ENCODE peak calls at places on chromosomes 11 and 22, in ten cellular contexts. One of them, this sample, is unnamed.

GRCh38 chr11:87967459-87967858 is 207.8 kb downstream of the RAB38 start:
- DNase-seq in GM06990: no peak
- DNase-seq in cardiac muscle cell: no peak
- DNase-seq in upper lobe of right lung: no peak
- DNase-seq in IMR-90: no peak
- DNase-seq in fibroblast of pulmonary artery: no peak
- DNase-seq in astrocyte of the spinal cord: no peak
- DNase-seq in epithelial cell of esophagus: no peak
- DNase-seq in kidney: no peak
- DNase-seq in AG04450: no peak
- DNase-seq in this sample: no peak

GRCh38 chr22:30390974-30391691 is 3.9 kb upstream of the RNF215 start:
- DNase-seq in GM06990: peak
- DNase-seq in fibroblast of pulmonary artery: peak
- DNase-seq in IMR-90: peak
- DNase-seq in cardiac muscle cell: peak
- DNase-seq in upper lobe of right lung: peak
- DNase-seq in epithelial cell of esophagus: peak
- DNase-seq in AG04450: peak
- DNase-seq in astrocyte of the spinal cord: peak
- DNase-seq in kidney: peak
- DNase-seq in this sample: peak

GRCh38 chr11:28739489-28740280 is 631.5 kb downstream of the METTL15 start:
- DNase-seq in astrocyte of the spinal cord: no peak
- DNase-seq in upper lobe of right lung: no peak
- DNase-seq in cardiac muscle cell: no peak
- DNase-seq in GM06990: no peak
- DNase-seq in fibroblast of pulmonary artery: no peak
- DNase-seq in IMR-90: no peak
- DNase-seq in AG04450: no peak
- DNase-seq in kidney: no peak
- DNase-seq in epithelial cell of esophagus: no peak
- DNase-seq in this sample: no peak

GRCh38 chr22:23715811-23716355 is 25.1 kb downstream of the RGL4 start:
- DNase-seq in astrocyte of the spinal cord: no peak
- DNase-seq in cardiac muscle cell: peak
- DNase-seq in fibroblast of pulmonary artery: peak
- DNase-seq in kidney: no peak
- DNase-seq in upper lobe of right lung: no peak
- DNase-seq in AG04450: no peak
- DNase-seq in GM06990: no peak
- DNase-seq in epithelial cell of esophagus: no peak
- DNase-seq in IMR-90: no peak
- DNase-seq in this sample: no peak

GRCh38 chr11:24754406-24754805 is 257.6 kb downstream of the LUZP2 start:
- DNase-seq in kidney: no peak
- DNase-seq in fibroblast of pulmonary artery: no peak
- DNase-seq in GM06990: no peak
- DNase-seq in cardiac muscle cell: no peak
- DNase-seq in IMR-90: peak
- DNase-seq in astrocyte of the spinal cord: no peak
- DNase-seq in upper lobe of right lung: no peak
- DNase-seq in AG04450: no peak
- DNase-seq in epithelial cell of esophagus: peak
- DNase-seq in this sample: no peak

GRCh38 chr11:131588057-131588456 is 217.6 kb downstream of the NTM start:
- DNase-seq in astrocyte of the spinal cord: no peak
- DNase-seq in fibroblast of pulmonary artery: no peak
- DNase-seq in AG04450: no peak
- DNase-seq in GM06990: no peak
- DNase-seq in upper lobe of right lung: no peak
- DNase-seq in IMR-90: no peak
- DNase-seq in kidney: no peak
- DNase-seq in cardiac muscle cell: no peak
- DNase-seq in epithelial cell of esophagus: no peak
- DNase-seq in this sample: no peak

GRCh38 chr11:107669893-107670601 is 41.8 kb downstream of the SLN start:
- DNase-seq in kidney: no peak
- DNase-seq in AG04450: no peak
- DNase-seq in GM06990: no peak
- DNase-seq in epithelial cell of esophagus: no peak
- DNase-seq in cardiac muscle cell: no peak
- DNase-seq in IMR-90: no peak
- DNase-seq in fibroblast of pulmonary artery: no peak
- DNase-seq in astrocyte of the spinal cord: no peak
- DNase-seq in upper lobe of right lung: no peak
- DNase-seq in this sample: no peak

GRCh38 chr22:31107206-31108118 is at the start of gene SELENOM:
- DNase-seq in GM06990: peak
- DNase-seq in cardiac muscle cell: peak
- DNase-seq in fibroblast of pulmonary artery: peak
- DNase-seq in IMR-90: peak
- DNase-seq in epithelial cell of esophagus: peak
- DNase-seq in kidney: peak
- DNase-seq in AG04450: peak
- DNase-seq in upper lobe of right lung: peak
- DNase-seq in astrocyte of the spinal cord: peak
- DNase-seq in this sample: peak

GRCh38 chr22:46013460-46014416 is 36.8 kb upstream of the WNT7B start:
- DNase-seq in cardiac muscle cell: peak
- DNase-seq in AG04450: peak
- DNase-seq in fibroblast of pulmonary artery: peak
- DNase-seq in IMR-90: peak
- DNase-seq in upper lobe of right lung: peak
- DNase-seq in GM06990: peak
- DNase-seq in kidney: peak
- DNase-seq in astrocyte of the spinal cord: peak
- DNase-seq in epithelial cell of esophagus: peak
- DNase-seq in this sample: peak

GRCh38 chr11:46557684-46558151 is 36.1 kb downstream of the AMBRA1 start:
- DNase-seq in cardiac muscle cell: no peak
- DNase-seq in kidney: no peak
- DNase-seq in GM06990: no peak
- DNase-seq in epithelial cell of esophagus: peak
- DNase-seq in astrocyte of the spinal cord: peak
- DNase-seq in fibroblast of pulmonary artery: no peak
- DNase-seq in upper lobe of right lung: no peak
- DNase-seq in IMR-90: peak
- DNase-seq in AG04450: no peak
- DNase-seq in this sample: no peak

GRCh38 chr11:47626234-47626633 is 16.1 kb downstream of the MTCH2 start:
- DNase-seq in GM06990: no peak
- DNase-seq in cardiac muscle cell: no peak
- DNase-seq in astrocyte of the spinal cord: no peak
- DNase-seq in upper lobe of right lung: no peak
- DNase-seq in epithelial cell of esophagus: no peak
- DNase-seq in IMR-90: no peak
- DNase-seq in AG04450: no peak
- DNase-seq in kidney: no peak
- DNase-seq in fibroblast of pulmonary artery: no peak
- DNase-seq in this sample: no peak

GRCh38 chr11:47615249-47615648 is 21.0 kb upstream of the C1QTNF4 start:
- DNase-seq in fibroblast of pulmonary artery: no peak
- DNase-seq in GM06990: no peak
- DNase-seq in upper lobe of right lung: no peak
- DNase-seq in kidney: no peak
- DNase-seq in AG04450: no peak
- DNase-seq in astrocyte of the spinal cord: no peak
- DNase-seq in IMR-90: no peak
- DNase-seq in epithelial cell of esophagus: no peak
- DNase-seq in cardiac muscle cell: no peak
- DNase-seq in this sample: no peak

GRCh38 chr11:47616726-47617416 is 22.7 kb upstream of the C1QTNF4 start:
- DNase-seq in epithelial cell of esophagus: peak
- DNase-seq in kidney: no peak
- DNase-seq in cardiac muscle cell: peak
- DNase-seq in AG04450: peak
- DNase-seq in astrocyte of the spinal cord: peak
- DNase-seq in upper lobe of right lung: no peak
- DNase-seq in IMR-90: peak
- DNase-seq in GM06990: no peak
- DNase-seq in fibroblast of pulmonary artery: peak
- DNase-seq in this sample: peak

GRCh38 chr11:47617417-47617809 is 23.2 kb upstream of the C1QTNF4 start:
- DNase-seq in epithelial cell of esophagus: no peak
- DNase-seq in AG04450: peak
- DNase-seq in IMR-90: peak
- DNase-seq in upper lobe of right lung: no peak
- DNase-seq in kidney: no peak
- DNase-seq in fibroblast of pulmonary artery: peak
- DNase-seq in astrocyte of the spinal cord: peak
- DNase-seq in cardiac muscle cell: peak
- DNase-seq in GM06990: no peak
- DNase-seq in this sample: peak

GRCh38 chr11:47620836-47621378 is 21.5 kb downstream of the MTCH2 start:
- DNase-seq in kidney: no peak
- DNase-seq in fibroblast of pulmonary artery: no peak
- DNase-seq in cardiac muscle cell: no peak
- DNase-seq in GM06990: no peak
- DNase-seq in epithelial cell of esophagus: no peak
- DNase-seq in upper lobe of right lung: no peak
- DNase-seq in IMR-90: no peak
- DNase-seq in astrocyte of the spinal cord: no peak
- DNase-seq in AG04450: no peak
- DNase-seq in this sample: no peak
- H3K4me3 ChIP-seq in kidney: no peak
- H3K4me3 ChIP-seq in fibroblast of pulmonary artery: no peak
- H3K4me3 ChIP-seq in cardiac muscle cell: no peak
- H3K4me3 ChIP-seq in GM06990: no peak
- H3K4me3 ChIP-seq in epithelial cell of esophagus: no peak
- H3K4me3 ChIP-seq in upper lobe of right lung: no peak
- H3K4me3 ChIP-seq in IMR-90: no peak
- H3K4me3 ChIP-seq in astrocyte of the spinal cord: no peak
- H3K4me3 ChIP-seq in AG04450: no peak
- H3K4me3 ChIP-seq in this sample: no peak

DNA sequence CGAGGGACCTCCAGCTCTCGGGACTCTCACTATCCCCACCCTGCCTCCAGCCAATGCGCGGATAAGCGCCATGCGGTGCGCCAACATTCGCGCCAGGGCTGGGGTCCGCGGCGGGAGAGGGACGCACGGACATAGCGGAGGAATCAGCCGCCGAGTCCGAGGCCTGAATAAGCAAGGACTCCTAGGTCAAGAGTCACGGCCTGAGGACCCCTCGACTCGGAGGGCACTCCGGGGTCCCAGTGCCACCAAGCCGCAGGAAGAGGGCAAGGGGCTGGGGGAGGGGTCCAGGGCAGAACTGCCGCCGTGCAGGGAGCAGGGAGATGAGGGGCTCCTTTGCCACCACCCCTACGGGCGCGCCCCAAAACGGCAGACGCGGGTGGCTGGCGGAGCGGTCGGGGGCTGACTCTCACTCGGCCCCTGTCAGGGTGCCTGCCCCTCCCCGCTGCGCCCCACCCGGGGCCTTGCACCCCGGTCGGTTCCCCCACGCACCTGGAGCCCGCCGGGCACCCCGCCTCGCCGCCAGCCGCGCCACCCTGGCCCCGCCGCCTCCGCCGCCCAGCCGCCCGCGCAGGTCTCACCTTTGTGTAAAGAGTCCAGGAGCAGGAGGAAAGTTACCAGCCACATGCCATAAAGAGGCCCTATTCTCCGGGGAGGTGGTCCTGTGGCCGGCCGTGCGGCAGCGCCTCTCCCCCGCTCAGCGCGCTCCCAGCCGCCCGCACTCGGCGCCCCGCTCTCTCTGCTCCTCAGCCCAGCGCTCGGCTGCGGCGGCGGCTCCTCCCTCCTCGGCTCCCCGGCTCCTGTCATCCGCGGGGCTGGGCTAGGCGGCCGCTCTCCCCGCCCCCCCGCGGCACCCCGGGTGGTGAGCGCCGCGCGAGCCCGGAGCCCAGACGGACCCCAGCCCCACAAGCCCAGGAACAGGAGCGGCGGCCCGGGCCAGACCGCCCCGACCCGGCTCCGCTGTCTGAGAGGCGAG is at the start of gene DSCAML1:
- DNase-seq in epithelial cell of esophagus: peak
- DNase-seq in GM06990: no peak
- DNase-seq in IMR-90: no peak
- DNase-seq in kidney: peak
- DNase-seq in astrocyte of the spinal cord: no peak
- DNase-seq in fibroblast of pulmonary artery: no peak
- DNase-seq in cardiac muscle cell: no peak
- DNase-seq in upper lobe of right lung: no peak
- DNase-seq in AG04450: no peak
- DNase-seq in this sample: no peak
- H3K4me3 ChIP-seq in epithelial cell of esophagus: no peak
- H3K4me3 ChIP-seq in GM06990: no peak
- H3K4me3 ChIP-seq in IMR-90: no peak
- H3K4me3 ChIP-seq in kidney: peak
- H3K4me3 ChIP-seq in astrocyte of the spinal cord: no peak
- H3K4me3 ChIP-seq in fibroblast of pulmonary artery: no peak
- H3K4me3 ChIP-seq in cardiac muscle cell: peak
- H3K4me3 ChIP-seq in upper lobe of right lung: peak
- H3K4me3 ChIP-seq in AG04450: no peak
- H3K4me3 ChIP-seq in this sample: no peak

DNA sequence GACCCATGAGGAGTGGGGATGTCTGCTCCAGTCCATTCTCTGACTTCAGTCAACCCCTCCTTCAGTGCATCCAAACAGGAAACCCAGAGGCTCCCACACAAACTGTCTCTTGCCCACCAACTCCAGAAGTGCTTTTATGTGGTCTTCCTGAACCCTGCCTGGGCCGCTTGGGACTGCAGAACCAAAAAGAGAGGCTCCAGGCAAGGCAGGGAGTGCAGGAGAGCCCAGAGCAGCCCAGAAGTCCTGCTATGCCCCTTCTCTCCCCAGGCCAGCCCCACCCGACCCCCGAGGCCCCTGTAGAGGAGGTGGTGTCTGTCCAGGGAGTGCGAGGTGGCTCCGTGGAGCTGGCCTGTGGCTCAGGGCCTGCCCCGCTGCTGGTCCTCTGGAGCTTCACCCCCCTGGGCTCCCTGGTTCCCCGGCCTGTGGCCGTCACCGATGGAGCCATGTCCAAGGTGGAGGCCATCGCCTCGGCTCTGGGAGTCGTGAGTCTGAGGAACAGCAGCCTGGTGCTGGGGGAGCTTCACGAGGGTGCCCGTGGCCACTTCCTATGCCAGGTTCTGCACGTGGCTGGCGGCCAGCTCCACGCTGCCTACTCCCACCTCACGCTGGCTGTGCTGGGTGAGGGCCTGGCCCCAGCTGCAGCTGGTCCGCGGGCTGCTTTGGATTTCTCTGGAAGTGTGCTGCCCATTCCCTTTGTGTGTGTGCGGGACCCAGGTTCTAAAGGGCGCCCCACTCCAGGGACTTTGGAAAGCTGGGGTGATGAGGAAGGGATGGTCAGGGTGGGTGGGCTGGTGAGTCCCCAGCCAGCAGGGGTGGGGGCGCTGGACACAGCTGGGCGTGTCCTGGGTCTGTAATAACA is 1.8 kb downstream of the VSIG10L2 start:
- DNase-seq in astrocyte of the spinal cord: no peak
- DNase-seq in AG04450: no peak
- DNase-seq in kidney: no peak
- DNase-seq in epithelial cell of esophagus: no peak
- DNase-seq in upper lobe of right lung: no peak
- DNase-seq in fibroblast of pulmonary artery: no peak
- DNase-seq in GM06990: no peak
- DNase-seq in IMR-90: no peak
- DNase-seq in cardiac muscle cell: no peak
- DNase-seq in this sample: no peak
- H3K4me3 ChIP-seq in astrocyte of the spinal cord: no peak
- H3K4me3 ChIP-seq in AG04450: no peak
- H3K4me3 ChIP-seq in kidney: no peak
- H3K4me3 ChIP-seq in epithelial cell of esophagus: no peak
- H3K4me3 ChIP-seq in upper lobe of right lung: no peak
- H3K4me3 ChIP-seq in fibroblast of pulmonary artery: no peak
- H3K4me3 ChIP-seq in GM06990: no peak
- H3K4me3 ChIP-seq in IMR-90: no peak
- H3K4me3 ChIP-seq in cardiac muscle cell: no peak
- H3K4me3 ChIP-seq in this sample: no peak

GRCh38 chr22:48902983-48903650 is 924.6 kb downstream of the BRD1 start:
- DNase-seq in fibroblast of pulmonary artery: no peak
- DNase-seq in astrocyte of the spinal cord: no peak
- DNase-seq in cardiac muscle cell: no peak
- DNase-seq in upper lobe of right lung: peak
- DNase-seq in GM06990: no peak
- DNase-seq in IMR-90: no peak
- DNase-seq in epithelial cell of esophagus: no peak
- DNase-seq in AG04450: no peak
- DNase-seq in kidney: no peak
- DNase-seq in this sample: no peak
- H3K4me3 ChIP-seq in fibroblast of pulmonary artery: no peak
- H3K4me3 ChIP-seq in astrocyte of the spinal cord: no peak
- H3K4me3 ChIP-seq in cardiac muscle cell: no peak
- H3K4me3 ChIP-seq in upper lobe of right lung: no peak
- H3K4me3 ChIP-seq in GM06990: no peak
- H3K4me3 ChIP-seq in IMR-90: no peak
- H3K4me3 ChIP-seq in epithelial cell of esophagus: no peak
- H3K4me3 ChIP-seq in AG04450: no peak
- H3K4me3 ChIP-seq in kidney: no peak
- H3K4me3 ChIP-seq in this sample: no peak